ENCODE peak calls at places on chromosomes 6 and 20, in five cellular contexts. Y is RWPE1; J is activated T-helper 2 cell treated with anti-CD3 and anti-CD28 coated beads, Interferon-gamma antibody, Interleukin-2, Interleukin-4, amounts not matched to agents 10 μg/mL and 5 μg/mL and 100 μg/mL, durations not matched to agents 14 hours and 24 hours and 36 hours; M is hypothalamus; G is AG08395. C is an unnamed sample.

GRCh38 chr6:149013932-149014331 is 267.1 kb downstream of the UST start:
- DNase-seq in Y (no peak), G (no peak), J (no peak), M (no peak), C (no peak)

GRCh38 chr20:19090332-19090731 is 122.1 kb upstream of the SLC24A3 start:
- DNase-seq in G (no peak), J (no peak), M (no peak), Y (no peak), C (no peak)

GRCh38 chr6:834879-835278 is 141.9 kb upstream of the EXOC2 start:
- DNase-seq in Y (no peak), M (no peak), G (no peak), J (no peak), C (no peak)

GRCh38 chr20:48448601-48449384 is 379.0 kb downstream of the PREX1 start:
- DNase-seq in Y (no peak), J (no peak), M (no peak), G (no peak), C (no peak)

GRCh38 chr6:8085053-8085511 is 17.3 kb downstream of the EEF1E1 start:
- DNase-seq in J (no peak), G (no peak), M (no peak), Y (no peak), C (no peak)

GRCh38 chr20:24490598-24490997 is 21.2 kb downstream of the SYNDIG1 start:
- DNase-seq in G (no peak), M (no peak), Y (no peak), J (no peak), C (no peak)

GRCh38 chr6:157036245-157036681 is 259.1 kb downstream of the ARID1B start:
- DNase-seq in Y (peak), G (peak), J (no peak), M (no peak), C (no peak)

GRCh38 chr6:2764610-2765165 is 505 bp upstream of the WRNIP1 start:
- DNase-seq in J (peak), G (peak), M (peak), Y (peak), C (peak)

GRCh38 chr6:17431581-17431980 is 38.2 kb downstream of the CAP2 start:
- DNase-seq in G (peak), M (no peak), J (no peak), Y (no peak), C (no peak)

GRCh38 chr6:98921038-98921437 is 26.7 kb downstream of the FBXL4 start:
- DNase-seq in G (no peak), M (no peak), J (no peak), Y (no peak), C (no peak)

GRCh38 chr6:53795254-53795701 is 473 bp downstream of the LRRC1 start:
- DNase-seq in J (no peak), M (no peak), Y (no peak), G (no peak), C (no peak)

GRCh38 chr20:38725458-38725958 is 1.2 kb downstream of the SLC32A1 start:
- DNase-seq in J (no peak), M (no peak), Y (no peak), G (no peak), C (no peak)

GRCh38 chr6:6397842-6398241 is 77.4 kb upstream of the F13A1 start:
- DNase-seq in G (no peak), Y (no peak), J (no peak), M (no peak), C (no peak)

GRCh38 chr6:31794866-31795615 is 511 bp downstream of the VARS1 start:
- DNase-seq in J (no peak), M (no peak), G (no peak), Y (no peak), C (no peak)

GRCh38 chr6:144115219-144115618 is 19.8 kb upstream of the SF3B5 start:
- DNase-seq in Y (no peak), M (no peak), G (no peak), J (no peak), C (no peak)

GRCh38 chr6:90753820-90754604 is 167.1 kb upstream of the MAP3K7 start:
- DNase-seq in Y (no peak), M (no peak), G (no peak), J (no peak), C (no peak)

GRCh38 chr20:5451643-5452210 is 135.0 kb upstream of the PROKR2 start:
- DNase-seq in M (no peak), J (no peak), Y (no peak), G (no peak), C (no peak)

GRCh38 chr6:51349866-51350265 is 531.2 kb downstream of the TFAP2B start:
- DNase-seq in G (no peak), J (no peak), M (no peak), Y (no peak), C (no peak)

GRCh38 chr6:41191569-41191968 is 9.4 kb downstream of the TREML2 start:
- DNase-seq in J (no peak), G (peak), M (no peak), Y (no peak), C (no peak)

C was measured in effector CD4-positive, alpha-beta T cell.